ENCODE peak calls at places on chromosomes 5 and 9, in eight cellular contexts. Y is lower lobe of right lung; F is colonic mucosa; N is activated CD8-positive, alpha-beta T cell treated with anti-CD3 and anti-CD28 coated beads for 36 hours; L is CD8-positive, alpha-beta T cell; Z is CD4-positive, alpha-beta T cell; U is GM06990; H is RWPE1. B is an unnamed sample.

GRCh38 chr9:134637241-134637640 is 4.4 kb upstream of the COL5A1 start:
- DNase-seq in Y (peak), F (no peak), N (no peak), L (no peak), Z (no peak), U (no peak), H (no peak), B (no peak)

GRCh38 chr9:133833388-133834025 is 95.4 kb upstream of the SARDH start:
- DNase-seq in Y (no peak), F (no peak), N (no peak), L (no peak), Z (no peak), U (no peak), H (no peak), B (no peak)

GRCh38 chr5:74971947-74972460 is 80.4 kb downstream of the GCNT4 start:
- DNase-seq in Y (no peak), F (no peak), N (no peak), L (no peak), Z (no peak), U (no peak), H (no peak), B (no peak)

GRCh38 chr5:103569313-103570060 is 6.9 kb upstream of the NUDT12 start:
- DNase-seq in Y (no peak), F (no peak), N (no peak), L (no peak), Z (no peak), U (no peak), H (no peak), B (peak)

GRCh38 chr5:1011741-1012315 is 3.2 kb downstream of the NKD2 start:
- DNase-seq in Y (peak), F (no peak), N (no peak), L (no peak), Z (no peak), U (no peak), H (no peak), B (no peak)

GRCh38 chr5:139294372-139295165 is 1.0 kb downstream of the MATR3 start:
- DNase-seq in Y (peak), F (peak), N (peak), L (peak), Z (peak), U (peak), H (peak), B (peak)

GRCh38 chr5:154076240-154076922 is 37.6 kb downstream of the MFAP3 start:
- DNase-seq in Y (no peak), F (no peak), N (no peak), L (no peak), Z (no peak), U (no peak), H (no peak), B (no peak)

GRCh38 chr5:175921066-175921730 is 46.9 kb downstream of the THOC3 start:
- DNase-seq in Y (no peak), F (no peak), N (no peak), L (no peak), Z (no peak), U (no peak), H (no peak), B (no peak)

GRCh38 chr5:43602456-43602817 is 543 bp upstream of the NNT start:
- DNase-seq in Y (no peak), F (peak), N (peak), L (peak), Z (peak), U (no peak), H (peak), B (peak)

GRCh38 chr5:179115845-179116524 is 55.8 kb downstream of the ZNF354C start:
- DNase-seq in Y (peak), F (peak), N (no peak), L (no peak), Z (no peak), U (no peak), H (no peak), B (no peak)

GRCh38 chr9:104080983-104081382 is 13.1 kb upstream of the SMC2 start:
- DNase-seq in Y (no peak), F (no peak), N (no peak), L (no peak), Z (no peak), U (no peak), H (no peak), B (no peak)

GRCh38 chr5:65835191-65835590 is 91.2 kb upstream of the ERBIN start:
- DNase-seq in Y (no peak), F (no peak), N (no peak), L (no peak), Z (no peak), U (no peak), H (no peak), B (no peak)

GRCh38 chr9:31210982-31211570 is 1173.4 kb upstream of the ACO1 start:
- DNase-seq in Y (peak), F (no peak), N (peak), L (no peak), Z (no peak), U (no peak), H (no peak), B (no peak)

GRCh38 chr9:3446313-3446712 is 79.5 kb downstream of the RFX3 start:
- DNase-seq in Y (no peak), F (no peak), N (no peak), L (no peak), Z (no peak), U (no peak), H (no peak), B (no peak)

GRCh38 chr9:3437031-3437430 is 88.8 kb downstream of the RFX3 start:
- DNase-seq in Y (no peak), F (no peak), N (no peak), L (no peak), Z (no peak), U (no peak), H (no peak), B (peak)

GRCh38 chr9:3436629-3437028 is 89.2 kb downstream of the RFX3 start:
- DNase-seq in Y (no peak), F (no peak), N (no peak), L (no peak), Z (no peak), U (no peak), H (no peak), B (peak)

GRCh38 chr9:3444016-3444415 is 81.8 kb downstream of the RFX3 start:
- DNase-seq in Y (no peak), F (no peak), N (no peak), L (no peak), Z (no peak), U (no peak), H (no peak), B (no peak)

GRCh38 chr9:3441197-3441816 is 84.5 kb downstream of the RFX3 start:
- DNase-seq in Y (no peak), F (peak), N (peak), L (peak), Z (peak), U (peak), H (peak), B (peak)
- TF ChIP-seq CTCF in Y (peak), F (peak), N (peak), L (peak), Z (peak), U (peak), H (peak), B (peak)

DNA sequence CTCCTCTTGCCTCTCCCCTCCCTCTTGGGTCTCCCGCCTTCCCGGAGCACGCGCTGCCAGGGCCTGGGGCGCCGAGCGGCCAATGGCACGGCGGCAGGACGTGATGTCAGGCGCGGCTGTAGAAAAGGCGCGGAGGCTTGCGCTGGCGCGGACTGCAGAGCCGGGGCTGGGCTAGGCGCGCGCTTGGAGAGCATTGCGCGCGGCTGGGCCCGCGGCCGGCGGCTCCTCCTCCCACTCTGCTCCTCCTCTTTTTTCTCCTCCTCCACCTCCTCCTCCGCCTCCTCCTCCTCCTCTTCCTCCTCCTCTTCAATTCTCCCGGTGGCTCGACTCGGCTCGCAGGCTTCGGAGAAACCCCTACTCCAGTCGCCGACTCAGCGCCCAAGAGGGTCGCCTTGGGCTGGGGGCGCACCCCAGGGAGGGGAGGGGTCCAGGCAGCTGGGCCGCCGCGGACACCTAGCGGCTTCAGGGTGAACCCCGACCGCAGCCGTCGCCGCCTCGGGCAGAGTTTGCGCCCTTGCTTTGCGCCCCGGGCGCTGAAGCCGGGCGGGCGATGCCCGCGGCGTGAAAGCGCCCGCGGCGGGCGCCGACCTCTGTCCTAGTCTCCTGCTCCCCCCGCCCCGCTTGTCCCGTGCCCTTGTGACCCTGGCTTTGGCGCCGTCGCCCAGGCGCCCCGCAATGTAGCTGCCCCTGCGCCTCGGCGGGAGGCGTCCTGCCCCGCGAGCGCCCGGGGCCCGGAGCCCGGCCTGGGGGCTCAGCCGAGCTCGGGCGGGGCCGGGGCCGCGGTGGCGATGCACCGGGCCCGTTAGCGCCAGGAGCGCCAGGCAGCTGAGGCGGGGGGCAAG is at the start of gene LHX2:
- DNase-seq in Y (no peak), F (peak), N (peak), L (no peak), Z (no peak), U (peak), H (peak), B (peak)
- TF ChIP-seq CTCF in Y (no peak), F (no peak), N (no peak), L (no peak), Z (no peak), U (no peak), H (no peak), B (peak)

DNA sequence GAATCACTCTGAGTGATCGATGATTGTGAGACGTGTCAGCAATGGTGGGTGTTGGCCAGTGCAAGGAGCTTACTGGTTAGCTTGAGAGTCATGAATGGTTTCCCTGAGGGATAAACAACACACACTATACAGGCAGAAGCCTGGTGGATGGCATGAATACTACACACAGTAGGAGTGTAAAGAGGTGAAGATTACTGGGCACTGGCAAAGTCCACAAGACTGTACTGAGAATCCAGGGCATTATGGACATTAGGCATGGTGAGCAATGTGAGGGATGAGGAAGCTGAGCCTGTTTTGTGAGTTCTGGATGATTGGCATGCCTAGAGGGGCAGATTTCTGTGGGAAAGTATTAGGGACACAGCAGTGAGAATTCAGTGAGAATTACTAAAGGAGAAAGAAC is 71.3 kb downstream of the KDM4C start:
- DNase-seq in Y (no peak), F (no peak), N (no peak), L (no peak), Z (no peak), U (no peak), H (no peak), B (no peak)
- TF ChIP-seq CTCF in Y (no peak), F (no peak), N (no peak), L (no peak), Z (no peak), U (no peak), H (no peak), B (peak)

GRCh38 chr9:85858351-85858750 is 82.6 kb upstream of the NAA35 start:
- DNase-seq in Y (no peak), F (no peak), N (no peak), L (no peak), Z (no peak), U (no peak), H (no peak), B (no peak)
- TF ChIP-seq CTCF in Y (no peak), F (no peak), N (no peak), L (no peak), Z (no peak), U (no peak), H (no peak), B (no peak)

GRCh38 chr5:109299557-109299956 is 110.2 kb downstream of the PJA2 start:
- DNase-seq in Y (no peak), F (no peak), N (no peak), L (no peak), Z (no peak), U (no peak), H (no peak), B (no peak)

GRCh38 chr5:109298794-109299193 is 111.0 kb downstream of the PJA2 start:
- DNase-seq in Y (no peak), F (no peak), N (no peak), L (no peak), Z (no peak), U (no peak), H (no peak), B (no peak)

GRCh38 chr5:109309326-109310063 is 100.3 kb downstream of the PJA2 start:
- DNase-seq in Y (no peak), F (no peak), N (no peak), L (no peak), Z (no peak), U (no peak), H (no peak), B (no peak)

GRCh38 chr5:109307996-109308395 is 101.8 kb downstream of the PJA2 start:
- DNase-seq in Y (no peak), F (no peak), N (no peak), L (no peak), Z (no peak), U (no peak), H (no peak), B (no peak)

DNA sequence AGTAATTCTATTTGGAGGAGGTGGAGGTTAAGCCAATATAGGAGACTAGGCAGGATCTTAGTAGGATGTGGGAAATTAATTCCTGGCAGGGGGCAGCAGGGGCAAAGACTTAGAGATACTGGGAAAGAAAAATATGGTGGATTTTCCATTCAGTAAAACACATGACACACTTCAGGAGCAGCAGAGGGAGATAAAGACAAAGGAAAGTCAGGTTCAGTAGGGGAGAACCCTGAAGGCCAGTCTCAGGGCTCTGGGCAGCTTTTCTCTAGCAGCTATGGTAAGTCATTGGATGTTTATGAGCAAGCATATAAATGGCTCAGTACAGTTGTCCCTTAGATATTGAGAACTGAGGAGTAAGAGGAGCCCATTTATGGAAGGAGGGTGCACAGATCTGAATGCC is 105.5 kb downstream of the PJA2 start:
- DNase-seq in Y (no peak), F (no peak), N (no peak), L (no peak), Z (no peak), U (no peak), H (no peak), B (peak)
- TF ChIP-seq CTCF in Y (no peak), F (no peak), N (no peak), L (no peak), Z (no peak), U (no peak), H (no peak), B (no peak)

GRCh38 chr5:168114444-168115017 is 176.9 kb upstream of the WWC1 start:
- DNase-seq in Y (peak), F (peak), N (peak), L (no peak), Z (no peak), U (peak), H (peak), B (peak)
- TF ChIP-seq CTCF in Y (peak), F (peak), N (peak), L (no peak), Z (peak), U (peak), H (peak), B (peak)

GRCh38 chr5:171562822-171563221 is 143.4 kb downstream of the FGF18 start:
- DNase-seq in Y (no peak), F (no peak), N (peak), L (no peak), Z (no peak), U (no peak), H (no peak), B (peak)
- TF ChIP-seq CTCF in Y (no peak), F (no peak), N (no peak), L (no peak), Z (no peak), U (no peak), H (no peak), B (no peak)

GRCh38 chr9:127710204-127710805 is 3.5 kb downstream of the CFAP157 start:
- DNase-seq in Y (no peak), F (no peak), N (no peak), L (no peak), Z (no peak), U (no peak), H (no peak), B (no peak)

GRCh38 chr9:127708952-127709587 is 2.3 kb downstream of the CFAP157 start:
- DNase-seq in Y (no peak), F (no peak), N (no peak), L (no peak), Z (no peak), U (no peak), H (no peak), B (no peak)

GRCh38 chr9:127706836-127707241 is at the start of gene CFAP157:
- DNase-seq in Y (no peak), F (no peak), N (no peak), L (no peak), Z (no peak), U (no peak), H (peak), B (no peak)

GRCh38 chr9:127705577-127706215 is 1.1 kb upstream of the CFAP157 start:
- DNase-seq in Y (no peak), F (no peak), N (no peak), L (no peak), Z (no peak), U (no peak), H (no peak), B (no peak)

DNA sequence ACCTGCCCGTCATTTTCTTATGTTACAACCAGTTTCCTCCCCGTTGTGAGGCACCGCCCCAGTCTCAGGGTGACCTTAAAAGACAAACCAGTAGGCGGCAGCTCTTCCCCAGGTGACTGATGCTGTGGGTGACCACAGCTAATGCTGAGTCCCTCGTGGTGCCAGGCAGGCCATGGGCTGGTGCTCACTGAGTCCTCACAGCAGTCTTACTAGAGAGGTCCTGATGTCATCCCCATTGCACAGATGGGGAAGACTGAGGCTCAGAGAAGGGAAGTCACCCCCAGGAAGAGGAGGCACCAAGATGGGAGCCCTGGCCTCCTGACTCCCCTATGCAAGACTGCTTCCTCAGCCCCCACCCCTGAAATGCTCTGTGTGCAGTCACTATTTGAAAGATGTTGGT is 978 bp downstream of the CFAP157 start:
- DNase-seq in Y (no peak), F (peak), N (peak), L (peak), Z (peak), U (no peak), H (no peak), B (no peak)
- TF ChIP-seq CTCF in Y (no peak), F (no peak), N (no peak), L (peak), Z (no peak), U (peak), H (no peak), B (no peak)